ENCODE peak calls at places on chromosomes 4 and X, in five cellular contexts. One of them, this sample, is unnamed.

GRCh38 chr4:3477750-3478430 is 14.8 kb downstream of the DOK7 start:
- DNase-seq in WTC11: no peak
- DNase-seq in fibroblast of lung: no peak
- DNase-seq in amniotic stem cell: no peak
- DNase-seq in activated CD4-positive, alpha-beta T cell treated with anti-CD3 and anti-CD28 coated beads, Interleukin-2, amount 10 ng/mL, durations not matched to agents 7 days and 5 days: no peak
- DNase-seq in this sample: no peak

GRCh38 chr4:186881521-186882220 is 158.0 kb upstream of the FAT1 start:
- DNase-seq in activated CD4-positive, alpha-beta T cell treated with anti-CD3 and anti-CD28 coated beads, Interleukin-2, amount 10 ng/mL, durations not matched to agents 7 days and 5 days: no peak
- DNase-seq in amniotic stem cell: no peak
- DNase-seq in fibroblast of lung: peak; percentile 40
- DNase-seq in WTC11: no peak
- DNase-seq in this sample: no peak

GRCh38 chrX:99398578-99398977 is 1011.5 kb downstream of the PCDH19 start:
- DNase-seq in fibroblast of lung: no peak
- DNase-seq in amniotic stem cell: no peak
- DNase-seq in WTC11: no peak
- DNase-seq in activated CD4-positive, alpha-beta T cell treated with anti-CD3 and anti-CD28 coated beads, Interleukin-2, amount 10 ng/mL, durations not matched to agents 7 days and 5 days: no peak
- DNase-seq in this sample: no peak

GRCh38 chrX:129790808-129791207 is 11.1 kb downstream of the SASH3 start:
- DNase-seq in fibroblast of lung: no peak
- DNase-seq in WTC11: no peak
- DNase-seq in activated CD4-positive, alpha-beta T cell treated with anti-CD3 and anti-CD28 coated beads, Interleukin-2, amount 10 ng/mL, durations not matched to agents 7 days and 5 days: no peak
- DNase-seq in amniotic stem cell: no peak
- DNase-seq in this sample: no peak

GRCh38 chrX:22097295-22097694 is 65.2 kb downstream of the PHEX start:
- DNase-seq in fibroblast of lung: peak; percentile 91
- DNase-seq in activated CD4-positive, alpha-beta T cell treated with anti-CD3 and anti-CD28 coated beads, Interleukin-2, amount 10 ng/mL, durations not matched to agents 7 days and 5 days: no peak
- DNase-seq in WTC11: no peak
- DNase-seq in amniotic stem cell: no peak
- DNase-seq in this sample: no peak

GRCh38 chrX:84188320-84188834 is 378 bp upstream of the RPS6KA6 start:
- DNase-seq in activated CD4-positive, alpha-beta T cell treated with anti-CD3 and anti-CD28 coated beads, Interleukin-2, amount 10 ng/mL, durations not matched to agents 7 days and 5 days: no peak
- DNase-seq in WTC11: peak; percentile 48
- DNase-seq in fibroblast of lung: peak; percentile 65
- DNase-seq in amniotic stem cell: no peak
- DNase-seq in this sample: no peak

GRCh38 chrX:74349387-74349786 is 45.4 kb downstream of the ZCCHC13 start:
- DNase-seq in activated CD4-positive, alpha-beta T cell treated with anti-CD3 and anti-CD28 coated beads, Interleukin-2, amount 10 ng/mL, durations not matched to agents 7 days and 5 days: no peak
- DNase-seq in amniotic stem cell: peak; percentile 10
- DNase-seq in fibroblast of lung: peak; percentile 77
- DNase-seq in WTC11: no peak
- DNase-seq in this sample: no peak

GRCh38 chr4:84501197-84501492 is 2.1 kb upstream of the NKX6-1 start:
- DNase-seq in WTC11: peak; percentile 36
- DNase-seq in amniotic stem cell: no peak
- DNase-seq in activated CD4-positive, alpha-beta T cell treated with anti-CD3 and anti-CD28 coated beads, Interleukin-2, amount 10 ng/mL, durations not matched to agents 7 days and 5 days: no peak
- DNase-seq in fibroblast of lung: no peak
- DNase-seq in this sample: no peak

GRCh38 chrX:24396236-24396929 is 35.9 kb downstream of the SUPT20HL1 start:
- DNase-seq in fibroblast of lung: peak; percentile 39
- DNase-seq in amniotic stem cell: no peak
- DNase-seq in WTC11: no peak
- DNase-seq in activated CD4-positive, alpha-beta T cell treated with anti-CD3 and anti-CD28 coated beads, Interleukin-2, amount 10 ng/mL, durations not matched to agents 7 days and 5 days: no peak
- DNase-seq in this sample: no peak

GRCh38 chr4:112523764-112524505 is 8.0 kb upstream of the NEUROG2 start:
- DNase-seq in WTC11: peak; percentile 96
- DNase-seq in activated CD4-positive, alpha-beta T cell treated with anti-CD3 and anti-CD28 coated beads, Interleukin-2, amount 10 ng/mL, durations not matched to agents 7 days and 5 days: peak; percentile 72
- DNase-seq in fibroblast of lung: no peak
- DNase-seq in amniotic stem cell: no peak
- DNase-seq in this sample: no peak

GRCh38 chrX:13334491-13334890 is 14.6 kb upstream of the ATXN3L start:
- DNase-seq in WTC11: no peak
- DNase-seq in amniotic stem cell: no peak
- DNase-seq in fibroblast of lung: no peak
- DNase-seq in activated CD4-positive, alpha-beta T cell treated with anti-CD3 and anti-CD28 coated beads, Interleukin-2, amount 10 ng/mL, durations not matched to agents 7 days and 5 days: no peak
- DNase-seq in this sample: no peak

GRCh38 chr4:73676881-73677323 is 56.7 kb upstream of the RASSF6 start:
- DNase-seq in activated CD4-positive, alpha-beta T cell treated with anti-CD3 and anti-CD28 coated beads, Interleukin-2, amount 10 ng/mL, durations not matched to agents 7 days and 5 days: no peak
- DNase-seq in WTC11: no peak
- DNase-seq in fibroblast of lung: peak; percentile 81
- DNase-seq in amniotic stem cell: no peak
- DNase-seq in this sample: no peak

GRCh38 chr4:183349673-183350072 is 27.4 kb upstream of the CLDN24 start:
- DNase-seq in fibroblast of lung: peak; percentile 60
- DNase-seq in amniotic stem cell: no peak
- DNase-seq in WTC11: no peak
- DNase-seq in activated CD4-positive, alpha-beta T cell treated with anti-CD3 and anti-CD28 coated beads, Interleukin-2, amount 10 ng/mL, durations not matched to agents 7 days and 5 days: no peak
- DNase-seq in this sample: no peak

GRCh38 chrX:11423362-11423818 is 130.2 kb downstream of the AMELX start:
- DNase-seq in WTC11: no peak
- DNase-seq in activated CD4-positive, alpha-beta T cell treated with anti-CD3 and anti-CD28 coated beads, Interleukin-2, amount 10 ng/mL, durations not matched to agents 7 days and 5 days: no peak
- DNase-seq in amniotic stem cell: no peak
- DNase-seq in fibroblast of lung: peak; percentile 84
- DNase-seq in this sample: no peak

GRCh38 chr4:128551280-128551679 is 258.2 kb upstream of the JADE1 start:
- DNase-seq in WTC11: no peak
- DNase-seq in amniotic stem cell: no peak
- DNase-seq in fibroblast of lung: no peak
- DNase-seq in activated CD4-positive, alpha-beta T cell treated with anti-CD3 and anti-CD28 coated beads, Interleukin-2, amount 10 ng/mL, durations not matched to agents 7 days and 5 days: no peak
- DNase-seq in this sample: no peak

GRCh38 chrX:43474321-43474720 is 181.8 kb upstream of the MAOA start:
- DNase-seq in activated CD4-positive, alpha-beta T cell treated with anti-CD3 and anti-CD28 coated beads, Interleukin-2, amount 10 ng/mL, durations not matched to agents 7 days and 5 days: no peak
- DNase-seq in fibroblast of lung: no peak
- DNase-seq in amniotic stem cell: no peak
- DNase-seq in WTC11: no peak
- DNase-seq in this sample: no peak

GRCh38 chr4:127759228-127759820 is 22.8 kb upstream of the HSPA4L start:
- DNase-seq in activated CD4-positive, alpha-beta T cell treated with anti-CD3 and anti-CD28 coated beads, Interleukin-2, amount 10 ng/mL, durations not matched to agents 7 days and 5 days: no peak
- DNase-seq in fibroblast of lung: no peak
- DNase-seq in WTC11: no peak
- DNase-seq in amniotic stem cell: no peak
- DNase-seq in this sample: no peak

GRCh38 chr4:100361336-100361735 is 156.5 kb downstream of the EMCN start:
- DNase-seq in fibroblast of lung: no peak
- DNase-seq in amniotic stem cell: no peak
- DNase-seq in WTC11: no peak
- DNase-seq in activated CD4-positive, alpha-beta T cell treated with anti-CD3 and anti-CD28 coated beads, Interleukin-2, amount 10 ng/mL, durations not matched to agents 7 days and 5 days: no peak
- DNase-seq in this sample: no peak

GRCh38 chr4:48629458-48629857 is 139.4 kb downstream of the ZAR1 start:
- DNase-seq in WTC11: no peak
- DNase-seq in activated CD4-positive, alpha-beta T cell treated with anti-CD3 and anti-CD28 coated beads, Interleukin-2, amount 10 ng/mL, durations not matched to agents 7 days and 5 days: no peak
- DNase-seq in fibroblast of lung: no peak
- DNase-seq in amniotic stem cell: no peak
- DNase-seq in this sample: no peak

GRCh38 chrX:110310896-110311295 is 7.0 kb downstream of the AMMECR1 start:
- DNase-seq in amniotic stem cell: no peak
- DNase-seq in activated CD4-positive, alpha-beta T cell treated with anti-CD3 and anti-CD28 coated beads, Interleukin-2, amount 10 ng/mL, durations not matched to agents 7 days and 5 days: peak; percentile 11
- DNase-seq in fibroblast of lung: peak; percentile 24
- DNase-seq in WTC11: no peak
- DNase-seq in this sample: no peak